ENCODE peak calls at places on chromosome 19, in six cellular contexts. A, C, I, T, E and P are unnamed samples.

GRCh38 chr19:58054792-58055482 is 4.1 kb upstream of the ZNF135 start:
- DNase-seq in C (peak), I (no peak), T (no peak), E (no peak), A (no peak), P (no peak)

GRCh38 chr19:45200614-45201013 is 22.0 kb downstream of the BLOC1S3 start:
- DNase-seq in E (no peak), I (no peak), C (peak), T (no peak), A (peak), P (peak)

GRCh38 chr19:18281082-18282020 is at the start of gene JUND:
- DNase-seq in I (peak), C (peak), A (peak), T (peak), E (peak), P (peak)

GRCh38 chr19:615619-616018 is 17.7 kb downstream of the POLRMT start:
- DNase-seq in C (no peak), E (no peak), I (no peak), A (no peak), T (no peak), P (no peak)

GRCh38 chr19:43464089-43464775 is 1.2 kb downstream of the LYPD3 start:
- DNase-seq in T (peak), A (peak), C (peak), I (no peak), E (no peak), P (no peak)

GRCh38 chr19:22545751-22546150 is 88.4 kb upstream of the ZNF492 start:
- DNase-seq in I (no peak), T (peak), A (no peak), E (no peak), C (peak), P (peak)

GRCh38 chr19:46056536-46056935 is 15.7 kb upstream of the IGFL4 start:
- DNase-seq in T (no peak), A (no peak), C (no peak), E (no peak), I (no peak), P (no peak)

GRCh38 chr19:13138916-13139198 is 11.3 kb downstream of the STX10 start:
- DNase-seq in E (no peak), C (no peak), A (no peak), I (no peak), T (no peak), P (no peak)

GRCh38 chr19:40802300-40803169 is 3.5 kb downstream of the EGLN2 start:
- DNase-seq in A (no peak), C (no peak), T (peak), E (no peak), I (no peak), P (no peak)

GRCh38 chr19:54133312-54133956 is 4.1 kb upstream of the CNOT3 start:
- DNase-seq in T (no peak), E (no peak), A (peak), C (no peak), I (no peak), P (no peak)

GRCh38 chr19:46967578-46968018 is 52.0 kb upstream of the NPAS1 start:
- DNase-seq in T (no peak), C (no peak), E (no peak), I (no peak), A (no peak), P (peak)

GRCh38 chr19:17881701-17882100 is 10.0 kb downstream of the SLC5A5 start:
- DNase-seq in E (no peak), I (no peak), C (no peak), T (no peak), A (no peak), P (no peak)

GRCh38 chr19:18000981-18001836 is 6.8 kb upstream of the ARRDC2 start:
- DNase-seq in A (peak), E (peak), I (peak), C (peak), T (peak), P (peak)

GRCh38 chr19:23817519-23817918 is 58.8 kb upstream of the ZNF681 start:
- DNase-seq in I (no peak), E (peak), A (no peak), T (no peak), C (peak), P (peak)

GRCh38 chr19:51546650-51547396 is 15.4 kb upstream of the SIGLEC6 start:
- DNase-seq in A (no peak), C (no peak), I (no peak), E (no peak), T (no peak), P (peak)

GRCh38 chr19:480016-480855 is 16.1 kb upstream of the MADCAM1 start:
- DNase-seq in T (peak), I (no peak), A (peak), C (peak), E (no peak), P (peak)

GRCh38 chr19:22620401-22620800 is 13.7 kb upstream of the ZNF492 start:
- DNase-seq in E (no peak), T (no peak), C (no peak), I (no peak), A (no peak), P (no peak)

GRCh38 chr19:28472843-28473242 is 740.1 kb downstream of the UQCRFS1 start:
- DNase-seq in E (no peak), A (no peak), I (no peak), C (no peak), T (no peak), P (no peak)
- TF ChIP-seq CTCF in E (no peak), A (no peak), I (no peak), C (no peak), T (no peak), P (no peak)

DNA sequence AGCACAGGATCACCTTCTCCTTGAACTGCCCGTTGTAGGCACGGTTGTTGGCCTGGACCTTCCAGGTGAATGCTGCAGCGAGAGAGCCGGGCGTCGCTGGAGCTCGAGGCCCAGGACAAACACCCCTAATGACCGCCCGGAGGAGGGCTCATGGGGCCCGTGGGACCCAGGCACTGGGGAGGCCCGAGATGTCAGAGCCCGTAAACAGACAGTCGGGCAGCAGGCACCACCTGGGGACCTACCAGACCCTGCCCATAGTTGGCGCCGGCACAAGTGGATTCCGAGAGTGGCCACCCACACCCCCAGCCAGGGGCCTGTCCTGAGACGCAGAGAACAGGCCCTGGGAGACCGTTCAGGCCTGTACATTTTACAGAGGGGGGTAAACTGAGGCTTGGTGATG is 2.4 kb downstream of the ATP8B3 start:
- DNase-seq in A (no peak), E (no peak), C (no peak), T (no peak), I (no peak), P (no peak)
- TF ChIP-seq CTCF in A (no peak), E (no peak), C (no peak), T (no peak), I (no peak), P (no peak)

GRCh38 chr19:10553087-10553667 is 9.5 kb downstream of the ATG4D start:
- DNase-seq in A (no peak), C (no peak), I (no peak), E (no peak), T (no peak), P (peak)
- TF ChIP-seq CTCF in A (no peak), C (no peak), I (no peak), E (no peak), T (no peak), P (no peak)

GRCh38 chr19:3862826-3863500 is 5.9 kb downstream of the ZFR2 start:
- DNase-seq in E (no peak), A (no peak), C (peak), T (no peak), I (no peak), P (no peak)

GRCh38 chr19:3863648-3864047 is 5.2 kb downstream of the ZFR2 start:
- DNase-seq in E (no peak), A (no peak), T (no peak), I (no peak), C (no peak), P (no peak)

GRCh38 chr19:3855321-3855720 is 13.5 kb downstream of the ZFR2 start:
- DNase-seq in C (no peak), T (no peak), E (no peak), A (no peak), I (no peak), P (peak)

GRCh38 chr19:3857449-3858003 is 11.3 kb downstream of the ZFR2 start:
- DNase-seq in T (no peak), A (no peak), I (no peak), E (no peak), C (no peak), P (no peak)

GRCh38 chr19:3860499-3860898 is 8.3 kb downstream of the ZFR2 start:
- DNase-seq in I (no peak), T (no peak), C (no peak), E (no peak), A (no peak), P (no peak)
- TF ChIP-seq CTCF in I (no peak), T (no peak), C (no peak), E (no peak), A (no peak), P (no peak)

DNA sequence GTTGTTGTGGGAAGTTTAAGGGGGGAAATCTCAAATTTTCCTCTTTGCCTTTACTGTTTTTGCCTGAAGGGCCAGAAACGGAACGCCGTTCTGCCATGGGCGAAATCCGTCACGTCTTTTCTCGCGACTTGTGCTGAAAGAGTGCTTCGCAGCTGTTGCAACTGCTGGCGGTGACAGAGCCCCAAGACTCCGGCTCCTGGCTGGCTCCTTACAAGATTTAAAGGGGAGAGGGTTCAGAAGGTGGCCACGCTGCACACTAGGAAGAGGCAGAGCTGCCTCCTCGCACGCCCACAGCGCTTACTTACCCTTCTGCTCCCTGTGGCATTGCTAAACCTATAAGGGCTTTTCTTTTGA is 320.3 kb downstream of the ZNF536 start:
- DNase-seq in I (no peak), E (no peak), C (no peak), A (no peak), T (no peak), P (no peak)
- TF ChIP-seq CTCF in I (no peak), E (no peak), C (no peak), A (no peak), T (no peak), P (no peak)